ENCODE peak calls at places on chromosomes 3 and 15, in nine cellular contexts. One of them, this sample, is unnamed.

GRCh38 chr3:14143826-14144225 is 19.0 kb downstream of the TMEM43 start:
- DNase-seq in head of caudate nucleus: no peak
- DNase-seq in lower lobe of right lung: no peak
- DNase-seq in A172: peak; percentile 83
- DNase-seq in IMR-90: peak; percentile 94
- DNase-seq in cardiac fibroblast: peak; percentile 98
- DNase-seq in cardiac muscle cell: no peak
- DNase-seq in astrocyte of the cerebellum: peak; percentile 93
- DNase-seq in choroid plexus epithelial cell: peak; percentile 98
- DNase-seq in this sample: peak; percentile 58

GRCh38 chr3:129015388-129016105 is 14.4 kb downstream of the EFCC1 start:
- DNase-seq in head of caudate nucleus: no peak
- DNase-seq in lower lobe of right lung: peak; percentile 61
- DNase-seq in A172: peak; percentile 37
- DNase-seq in IMR-90: no peak
- DNase-seq in cardiac fibroblast: no peak
- DNase-seq in cardiac muscle cell: no peak
- DNase-seq in astrocyte of the cerebellum: no peak
- DNase-seq in choroid plexus epithelial cell: peak; percentile 20
- DNase-seq in this sample: peak; percentile 68

GRCh38 chr3:124592658-124593441 is 137.4 kb upstream of the UMPS start:
- DNase-seq in head of caudate nucleus: peak; percentile 11
- DNase-seq in lower lobe of right lung: peak; percentile 57
- DNase-seq in A172: no peak
- DNase-seq in IMR-90: no peak
- DNase-seq in cardiac fibroblast: no peak
- DNase-seq in cardiac muscle cell: no peak
- DNase-seq in astrocyte of the cerebellum: no peak
- DNase-seq in choroid plexus epithelial cell: no peak
- DNase-seq in this sample: no peak

GRCh38 chr3:183775781-183776180 is 49.6 kb downstream of the MAP6D1 start:
- DNase-seq in head of caudate nucleus: peak; percentile 45
- DNase-seq in lower lobe of right lung: no peak
- DNase-seq in A172: no peak
- DNase-seq in IMR-90: no peak
- DNase-seq in cardiac fibroblast: no peak
- DNase-seq in cardiac muscle cell: no peak
- DNase-seq in astrocyte of the cerebellum: no peak
- DNase-seq in choroid plexus epithelial cell: peak; percentile 10
- DNase-seq in this sample: peak; percentile 59

GRCh38 chr3:95134693-95135375 is 1072.0 kb downstream of the NSUN3 start:
- DNase-seq in head of caudate nucleus: no peak
- DNase-seq in lower lobe of right lung: no peak
- DNase-seq in A172: no peak
- DNase-seq in IMR-90: no peak
- DNase-seq in cardiac fibroblast: no peak
- DNase-seq in cardiac muscle cell: no peak
- DNase-seq in astrocyte of the cerebellum: no peak
- DNase-seq in choroid plexus epithelial cell: peak; percentile 1
- DNase-seq in this sample: no peak

GRCh38 chr15:79967331-79968182 is 3.4 kb downstream of the BCL2A1 start:
- DNase-seq in head of caudate nucleus: no peak
- DNase-seq in lower lobe of right lung: no peak
- DNase-seq in A172: no peak
- DNase-seq in IMR-90: no peak
- DNase-seq in cardiac fibroblast: peak; percentile 44
- DNase-seq in cardiac muscle cell: no peak
- DNase-seq in astrocyte of the cerebellum: no peak
- DNase-seq in choroid plexus epithelial cell: no peak
- DNase-seq in this sample: no peak

GRCh38 chr3:194281766-194282165 is 69.4 kb downstream of the CPN2 start:
- DNase-seq in head of caudate nucleus: no peak
- DNase-seq in lower lobe of right lung: peak; percentile 34
- DNase-seq in A172: no peak
- DNase-seq in IMR-90: no peak
- DNase-seq in cardiac fibroblast: no peak
- DNase-seq in cardiac muscle cell: no peak
- DNase-seq in astrocyte of the cerebellum: no peak
- DNase-seq in choroid plexus epithelial cell: no peak
- DNase-seq in this sample: no peak

GRCh38 chr15:96851613-96852012 is 521.1 kb downstream of the NR2F2 start:
- DNase-seq in head of caudate nucleus: no peak
- DNase-seq in lower lobe of right lung: no peak
- DNase-seq in A172: peak; percentile 73
- DNase-seq in IMR-90: peak; percentile 12
- DNase-seq in cardiac fibroblast: peak; percentile 92
- DNase-seq in cardiac muscle cell: no peak
- DNase-seq in astrocyte of the cerebellum: peak; percentile 20
- DNase-seq in choroid plexus epithelial cell: peak; percentile 69
- DNase-seq in this sample: no peak

GRCh38 chr3:99962703-99963102 is 145.0 kb downstream of the CMSS1 start:
- DNase-seq in head of caudate nucleus: no peak
- DNase-seq in lower lobe of right lung: no peak
- DNase-seq in A172: no peak
- DNase-seq in IMR-90: peak; percentile 91
- DNase-seq in cardiac fibroblast: peak; percentile 93
- DNase-seq in cardiac muscle cell: no peak
- DNase-seq in astrocyte of the cerebellum: peak; percentile 86
- DNase-seq in choroid plexus epithelial cell: peak; percentile 81
- DNase-seq in this sample: no peak

GRCh38 chr3:182568206-182568605 is 225.1 kb upstream of the ATP11B start:
- DNase-seq in head of caudate nucleus: no peak
- DNase-seq in lower lobe of right lung: no peak
- DNase-seq in A172: peak; percentile 19
- DNase-seq in IMR-90: no peak
- DNase-seq in cardiac fibroblast: no peak
- DNase-seq in cardiac muscle cell: no peak
- DNase-seq in astrocyte of the cerebellum: peak; percentile 50
- DNase-seq in choroid plexus epithelial cell: no peak
- DNase-seq in this sample: no peak

GRCh38 chr3:2098398-2099027 is at the start of gene CNTN4:
- DNase-seq in head of caudate nucleus: peak; percentile 56
- DNase-seq in lower lobe of right lung: peak; percentile 82
- DNase-seq in A172: no peak
- DNase-seq in IMR-90: no peak
- DNase-seq in cardiac fibroblast: no peak
- DNase-seq in cardiac muscle cell: peak; percentile 94
- DNase-seq in astrocyte of the cerebellum: peak; percentile 15
- DNase-seq in choroid plexus epithelial cell: peak; percentile 1
- DNase-seq in this sample: peak; percentile 53

GRCh38 chr3:141321109-141321497 is 47.2 kb upstream of the ZBTB38 start:
- DNase-seq in head of caudate nucleus: no peak
- DNase-seq in lower lobe of right lung: no peak
- DNase-seq in A172: peak; percentile 46
- DNase-seq in IMR-90: peak; percentile 58
- DNase-seq in cardiac fibroblast: peak; percentile 54
- DNase-seq in cardiac muscle cell: no peak
- DNase-seq in astrocyte of the cerebellum: no peak
- DNase-seq in choroid plexus epithelial cell: peak; percentile 57
- DNase-seq in this sample: no peak

GRCh38 chr3:48966876-48967361 is 23.1 kb upstream of the P4HTM start:
- DNase-seq in head of caudate nucleus: peak; percentile 35
- DNase-seq in lower lobe of right lung: no peak
- DNase-seq in A172: no peak
- DNase-seq in IMR-90: no peak
- DNase-seq in cardiac fibroblast: no peak
- DNase-seq in cardiac muscle cell: no peak
- DNase-seq in astrocyte of the cerebellum: no peak
- DNase-seq in choroid plexus epithelial cell: no peak
- DNase-seq in this sample: no peak

GRCh38 chr3:194497799-194498575 is 11.2 kb upstream of the ATP13A3 start:
- DNase-seq in head of caudate nucleus: no peak
- DNase-seq in lower lobe of right lung: no peak
- DNase-seq in A172: no peak
- DNase-seq in IMR-90: no peak
- DNase-seq in cardiac fibroblast: peak; percentile 46
- DNase-seq in cardiac muscle cell: no peak
- DNase-seq in astrocyte of the cerebellum: no peak
- DNase-seq in choroid plexus epithelial cell: no peak
- DNase-seq in this sample: no peak

GRCh38 chr3:138569090-138569489 is 25.0 kb downstream of the CEP70 start:
- DNase-seq in head of caudate nucleus: no peak
- DNase-seq in lower lobe of right lung: no peak
- DNase-seq in A172: peak; percentile 27
- DNase-seq in IMR-90: peak; percentile 57
- DNase-seq in cardiac fibroblast: peak; percentile 15
- DNase-seq in cardiac muscle cell: no peak
- DNase-seq in astrocyte of the cerebellum: no peak
- DNase-seq in choroid plexus epithelial cell: peak; percentile 42
- DNase-seq in this sample: no peak

GRCh38 chr3:9399746-9400145 is 2.3 kb downstream of the SETD5 start:
- DNase-seq in head of caudate nucleus: peak; percentile 35
- DNase-seq in lower lobe of right lung: peak; percentile 63
- DNase-seq in A172: peak; percentile 81
- DNase-seq in IMR-90: peak; percentile 97
- DNase-seq in cardiac fibroblast: peak; percentile 97
- DNase-seq in cardiac muscle cell: peak; percentile 91
- DNase-seq in astrocyte of the cerebellum: peak; percentile 85
- DNase-seq in choroid plexus epithelial cell: peak; percentile 98
- DNase-seq in this sample: peak; percentile 89

GRCh38 chr3:49035278-49035677 is 6.1 kb upstream of the IMPDH2 start:
- DNase-seq in head of caudate nucleus: no peak
- DNase-seq in lower lobe of right lung: no peak
- DNase-seq in A172: no peak
- DNase-seq in IMR-90: no peak
- DNase-seq in cardiac fibroblast: no peak
- DNase-seq in cardiac muscle cell: no peak
- DNase-seq in astrocyte of the cerebellum: no peak
- DNase-seq in choroid plexus epithelial cell: no peak
- DNase-seq in this sample: no peak

GRCh38 chr15:38455096-38455495 is 1.2 kb downstream of the FAM98B start:
- DNase-seq in head of caudate nucleus: no peak
- DNase-seq in lower lobe of right lung: no peak
- DNase-seq in A172: no peak
- DNase-seq in IMR-90: peak; percentile 48
- DNase-seq in cardiac fibroblast: peak; percentile 9
- DNase-seq in cardiac muscle cell: no peak
- DNase-seq in astrocyte of the cerebellum: no peak
- DNase-seq in choroid plexus epithelial cell: peak; percentile 19
- DNase-seq in this sample: no peak

GRCh38 chr3:141875893-141876380 is 506 bp upstream of the ATP1B3 start:
- DNase-seq in head of caudate nucleus: no peak
- DNase-seq in lower lobe of right lung: peak; percentile 85
- DNase-seq in A172: peak; percentile 53
- DNase-seq in IMR-90: peak; percentile 71
- DNase-seq in cardiac fibroblast: peak; percentile 60
- DNase-seq in cardiac muscle cell: peak; percentile 74
- DNase-seq in astrocyte of the cerebellum: no peak
- DNase-seq in choroid plexus epithelial cell: peak; percentile 52
- DNase-seq in this sample: peak; percentile 84

GRCh38 chr15:90232196-90232595 is 1.5 kb downstream of the CIB1 start:
- DNase-seq in head of caudate nucleus: no peak
- DNase-seq in lower lobe of right lung: no peak
- DNase-seq in A172: no peak
- DNase-seq in IMR-90: no peak
- DNase-seq in cardiac fibroblast: peak; percentile 24
- DNase-seq in cardiac muscle cell: no peak
- DNase-seq in astrocyte of the cerebellum: no peak
- DNase-seq in choroid plexus epithelial cell: no peak
- DNase-seq in this sample: no peak

GRCh38 chr3:150013801-150014200 is 43.1 kb upstream of the PFN2 start:
- DNase-seq in head of caudate nucleus: no peak
- DNase-seq in lower lobe of right lung: no peak
- DNase-seq in A172: no peak
- DNase-seq in IMR-90: no peak
- DNase-seq in cardiac fibroblast: no peak
- DNase-seq in cardiac muscle cell: no peak
- DNase-seq in astrocyte of the cerebellum: no peak
- DNase-seq in choroid plexus epithelial cell: no peak
- DNase-seq in this sample: no peak

GRCh38 chr3:54122046-54122801 is at the start of gene CACNA2D3:
- DNase-seq in head of caudate nucleus: no peak
- DNase-seq in lower lobe of right lung: peak; percentile 71
- DNase-seq in A172: peak; percentile 32
- DNase-seq in IMR-90: no peak
- DNase-seq in cardiac fibroblast: no peak
- DNase-seq in cardiac muscle cell: peak; percentile 71
- DNase-seq in astrocyte of the cerebellum: no peak
- DNase-seq in choroid plexus epithelial cell: peak; percentile 18
- DNase-seq in this sample: peak; percentile 78

GRCh38 chr3:73070675-73071575 is 9.5 kb downstream of the EBLN2 start:
- DNase-seq in head of caudate nucleus: no peak
- DNase-seq in lower lobe of right lung: no peak
- DNase-seq in A172: no peak
- DNase-seq in IMR-90: peak; percentile 92
- DNase-seq in cardiac fibroblast: peak; percentile 90
- DNase-seq in cardiac muscle cell: no peak
- DNase-seq in astrocyte of the cerebellum: peak; percentile 73
- DNase-seq in choroid plexus epithelial cell: peak; percentile 82
- DNase-seq in this sample: no peak

GRCh38 chr3:14494973-14495300 is 45.2 kb downstream of the GRIP2 start:
- DNase-seq in head of caudate nucleus: no peak
- DNase-seq in lower lobe of right lung: no peak
- DNase-seq in A172: no peak
- DNase-seq in IMR-90: no peak
- DNase-seq in cardiac fibroblast: no peak
- DNase-seq in cardiac muscle cell: no peak
- DNase-seq in astrocyte of the cerebellum: no peak
- DNase-seq in choroid plexus epithelial cell: no peak
- DNase-seq in this sample: peak; percentile 10

GRCh38 chr3:27535809-27536392 is 51.7 kb upstream of the SLC4A7 start:
- DNase-seq in head of caudate nucleus: no peak
- DNase-seq in lower lobe of right lung: no peak
- DNase-seq in A172: peak; percentile 69
- DNase-seq in IMR-90: peak; percentile 49
- DNase-seq in cardiac fibroblast: peak; percentile 72
- DNase-seq in cardiac muscle cell: no peak
- DNase-seq in astrocyte of the cerebellum: no peak
- DNase-seq in choroid plexus epithelial cell: no peak
- DNase-seq in this sample: no peak

GRCh38 chr15:91186892-91187644 is 87.0 kb downstream of the SV2B start:
- DNase-seq in head of caudate nucleus: no peak
- DNase-seq in lower lobe of right lung: no peak
- DNase-seq in A172: peak; percentile 29
- DNase-seq in IMR-90: peak; percentile 26
- DNase-seq in cardiac fibroblast: peak; percentile 34
- DNase-seq in cardiac muscle cell: peak; percentile 86
- DNase-seq in astrocyte of the cerebellum: peak; percentile 20
- DNase-seq in choroid plexus epithelial cell: peak; percentile 31
- DNase-seq in this sample: no peak

GRCh38 chr3:62686486-62686885 is 188.7 kb downstream of the CADPS start:
- DNase-seq in head of caudate nucleus: no peak
- DNase-seq in lower lobe of right lung: no peak
- DNase-seq in A172: no peak
- DNase-seq in IMR-90: no peak
- DNase-seq in cardiac fibroblast: peak; percentile 79
- DNase-seq in cardiac muscle cell: no peak
- DNase-seq in astrocyte of the cerebellum: no peak
- DNase-seq in choroid plexus epithelial cell: peak; percentile 14
- DNase-seq in this sample: no peak

GRCh38 chr15:50414624-50415023 is 9.6 kb upstream of the USP8 start:
- DNase-seq in head of caudate nucleus: no peak
- DNase-seq in lower lobe of right lung: no peak
- DNase-seq in A172: no peak
- DNase-seq in IMR-90: no peak
- DNase-seq in cardiac fibroblast: no peak
- DNase-seq in cardiac muscle cell: no peak
- DNase-seq in astrocyte of the cerebellum: no peak
- DNase-seq in choroid plexus epithelial cell: no peak
- DNase-seq in this sample: no peak